ENCODE peak calls at places on chromosome 22, in five cellular contexts. Q is GM06990, S is choroid plexus epithelial cell, X is colonic mucosa, T is left ventricle myocardium inferior. V is an unnamed sample.

GRCh38 chr22:19488884-19489843 is 9.4 kb downstream of the CDC45 start:
- DNase-seq in Q (no peak), X (no peak), S (peak; percentile 71), T (no peak), V (no peak)

GRCh38 chr22:21044931-21045584 is 688 bp upstream of the LRRC74B start:
- DNase-seq in T (no peak), X (no peak), S (peak; percentile 89), Q (no peak), V (no peak)

GRCh38 chr22:50114221-50114981 is 24.6 kb downstream of the MOV10L1 start:
- DNase-seq in Q (no peak), X (no peak), S (peak; percentile 74), T (no peak), V (no peak)

GRCh38 chr22:21047730-21048129 is 2.0 kb downstream of the LRRC74B start:
- DNase-seq in X (no peak), T (no peak), S (no peak), Q (no peak), V (no peak)

GRCh38 chr22:24429411-24430365 is 2.3 kb downstream of the ADORA2A start:
- DNase-seq in Q (peak; percentile 57), T (peak; percentile 70), S (peak; percentile 36), X (no peak), V (peak; percentile 84)

GRCh38 chr22:37229805-37230672 is 14.0 kb downstream of the RAC2 start:
- DNase-seq in X (peak; percentile 58), T (peak; percentile 46), S (no peak), Q (peak; percentile 84), V (peak; percentile 89)

GRCh38 chr22:35616043-35616442 is 1.1 kb downstream of the MB start:
- DNase-seq in Q (no peak), T (no peak), S (no peak), X (no peak), V (no peak)

GRCh38 chr22:44735518-44736428 is 16.6 kb upstream of the ARHGAP8 start:
- DNase-seq in T (peak; percentile 74), X (peak; percentile 89), Q (peak; percentile 61), S (peak; percentile 55), V (peak; percentile 51)

GRCh38 chr22:35023692-35024363 is 42.1 kb upstream of the ISX start:
- DNase-seq in Q (peak; percentile 83), X (peak; percentile 87), S (peak; percentile 36), T (peak; percentile 57), V (peak; percentile 65)

GRCh38 chr22:44758970-44759365 is 6.6 kb downstream of the ARHGAP8 start:
- DNase-seq in T (no peak), S (no peak), X (no peak), Q (no peak), V (no peak)

GRCh38 chr22:50282361-50283144 is 12.4 kb upstream of the MAPK11 start:
- DNase-seq in S (peak; percentile 84), X (peak; percentile 77), T (no peak), Q (no peak), V (no peak)

GRCh38 chr22:40178417-40179409 is 988 bp downstream of the TNRC6B start:
- DNase-seq in X (peak; percentile 71), Q (peak; percentile 33), S (peak; percentile 54), T (peak; percentile 28), V (peak; percentile 62)

GRCh38 chr22:36180038-36180880 is 19.7 kb upstream of the APOL3 start:
- DNase-seq in S (peak; percentile 80), Q (no peak), T (peak; percentile 89), X (peak; percentile 85), V (peak; percentile 53)

DNA sequence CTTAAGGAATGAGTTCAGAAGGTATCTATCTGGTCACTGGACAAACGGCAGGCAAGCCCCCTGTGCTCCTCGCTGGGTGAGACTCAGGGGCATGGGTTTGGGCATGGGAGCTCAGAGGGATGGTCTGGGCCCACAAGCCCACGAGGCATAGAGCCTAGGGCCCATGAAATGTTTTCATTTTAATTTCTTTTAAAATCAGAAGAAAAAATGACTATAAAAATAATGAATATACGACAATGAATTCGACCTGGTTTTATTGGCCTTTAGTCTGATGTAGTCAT is 77.9 kb upstream of the WNT7B start:
- DNase-seq in S (no peak), X (no peak), Q (no peak), T (peak; percentile 18), V (no peak)
- H3K4me3 ChIP-seq in S (peak overlapping the region; percentile 69), X (peak overlapping the region; percentile 62), Q (peak overlapping the region; percentile 70), T (peak overlapping the region; percentile 84), V (peak overlapping the region; percentile 77)

DNA sequence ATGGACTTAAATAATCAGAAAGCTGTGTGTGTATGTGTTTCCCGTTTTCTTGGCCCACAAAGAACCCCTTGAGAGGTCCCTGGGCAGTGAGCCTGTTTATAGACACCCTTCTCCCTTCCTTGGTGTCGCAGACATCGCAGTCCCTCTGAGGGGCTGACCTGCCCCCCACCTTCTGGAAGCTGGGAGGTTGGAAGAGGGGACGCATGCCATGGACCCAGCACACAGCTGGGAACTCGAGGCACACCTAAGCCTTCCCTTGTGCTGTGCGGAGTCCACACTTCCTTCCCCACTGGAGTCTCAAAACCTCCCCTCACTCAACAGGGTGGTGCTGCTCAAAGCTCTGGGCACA is 514 bp upstream of the APOBEC3B start:
- DNase-seq in X (no peak), Q (peak; percentile 58), S (no peak), T (no peak), V (no peak)
- H3K4me3 ChIP-seq in X (no peak overlapping the region), Q (peak overlapping the region; percentile 62), S (no peak overlapping the region), T (peak overlapping the region; percentile 60), V (peak overlapping the region; percentile 94)

DNA sequence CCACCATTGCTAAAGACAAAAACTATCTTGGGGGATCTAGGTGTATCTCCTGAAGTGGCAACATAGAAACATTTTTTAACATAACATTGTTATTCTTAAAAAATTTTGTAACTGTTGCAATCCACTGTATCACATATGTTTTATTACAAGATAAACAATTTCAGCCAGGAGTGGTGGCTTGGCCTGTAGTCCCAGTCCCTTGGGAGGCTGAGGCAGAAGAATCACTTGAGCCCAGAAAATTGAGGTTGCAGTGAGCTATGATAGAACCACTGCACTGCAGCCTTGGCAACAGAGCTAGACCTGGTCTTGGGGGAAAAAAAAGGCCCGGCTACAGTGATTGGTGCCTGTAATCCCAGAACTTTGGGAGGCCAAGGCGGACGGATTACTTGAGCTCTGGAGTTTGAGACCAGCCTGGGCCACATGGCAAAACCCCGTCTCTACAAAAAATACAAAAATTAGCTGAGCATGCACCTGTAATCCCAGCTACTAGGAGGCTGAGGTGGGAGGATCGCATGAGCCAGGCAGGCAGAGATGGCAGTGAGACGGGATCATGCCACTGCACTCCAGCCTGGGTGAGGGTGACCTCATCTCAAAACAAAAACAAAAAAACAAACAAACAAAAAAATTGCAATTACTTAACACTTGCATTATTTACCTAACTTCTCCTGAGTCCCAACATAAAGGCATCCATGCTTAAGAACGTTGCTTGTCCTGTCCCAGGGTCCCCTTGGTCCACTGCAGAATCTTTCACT is 1.5 kb upstream of the DEPDC5 start:
- DNase-seq in T (no peak), S (no peak), Q (no peak), X (no peak), V (no peak)
- H3K4me3 ChIP-seq in T (no peak overlapping the region), S (no peak overlapping the region), Q (no peak overlapping the region), X (no peak overlapping the region), V (no peak overlapping the region)

GRCh38 chr22:22358686-22359085 is 114.1 kb downstream of the VPREB1 start:
- DNase-seq in Q (no peak), T (no peak), X (no peak), S (no peak), V (no peak)

GRCh38 chr22:22358136-22358535 is 113.5 kb downstream of the VPREB1 start:
- DNase-seq in T (no peak), S (no peak), X (no peak), Q (no peak), V (no peak)

GRCh38 chr22:22359465-22359864 is 114.9 kb downstream of the VPREB1 start:
- DNase-seq in S (no peak), X (no peak), Q (no peak), T (no peak), V (no peak)

GRCh38 chr22:22355233-22355834 is 110.7 kb downstream of the VPREB1 start:
- DNase-seq in T (no peak), S (no peak), Q (no peak), X (no peak), V (no peak)

DNA sequence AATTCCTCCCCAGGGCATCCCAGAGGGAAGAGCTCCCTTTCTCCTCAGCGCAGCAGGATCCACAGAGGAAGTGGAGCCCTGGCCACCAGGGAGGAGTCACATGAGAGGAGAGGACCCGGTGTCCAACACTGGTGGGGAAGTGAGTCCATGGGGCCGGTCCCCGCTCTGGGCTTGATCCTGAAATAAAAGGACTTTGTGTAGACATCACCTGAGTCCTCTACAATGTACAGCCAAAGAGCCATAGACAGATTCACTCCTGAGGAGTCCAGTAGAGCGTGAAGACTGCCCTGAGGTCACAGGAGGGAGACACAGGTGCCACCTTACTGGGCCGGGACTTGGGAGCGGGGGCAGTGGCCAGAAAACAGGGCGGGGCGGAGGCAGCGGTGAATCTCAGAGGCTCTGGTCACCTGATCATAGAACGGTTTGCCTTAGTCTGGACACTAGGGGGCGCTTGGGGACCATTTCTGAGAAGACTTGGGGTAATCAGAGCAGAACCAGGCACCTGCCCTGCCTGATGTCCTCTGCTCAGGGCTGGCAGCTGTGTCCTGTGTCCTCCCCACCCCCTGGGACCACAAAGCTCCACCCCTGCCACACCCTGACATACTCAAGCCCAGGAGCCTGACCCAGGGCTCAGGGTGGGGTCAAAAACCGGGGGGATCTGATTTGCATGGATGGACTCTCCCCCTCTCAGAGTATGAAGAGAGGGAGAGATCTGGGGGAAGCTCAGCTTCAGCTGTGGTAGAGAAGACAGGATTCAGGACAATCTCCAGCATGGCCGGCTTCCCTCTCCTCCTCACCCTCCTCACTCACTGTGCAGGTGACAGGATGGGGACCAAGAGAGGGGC is 112.7 kb downstream of the VPREB1 start:
- DNase-seq in S (peak; percentile 77), X (peak; percentile 86), Q (peak; percentile 88), T (peak; percentile 64), V (peak; percentile 93)
- H3K4me3 ChIP-seq in S (no peak overlapping the region), X (no peak overlapping the region), Q (no peak overlapping the region), T (no peak overlapping the region), V (peak overlapping the region; percentile 4)

DNA sequence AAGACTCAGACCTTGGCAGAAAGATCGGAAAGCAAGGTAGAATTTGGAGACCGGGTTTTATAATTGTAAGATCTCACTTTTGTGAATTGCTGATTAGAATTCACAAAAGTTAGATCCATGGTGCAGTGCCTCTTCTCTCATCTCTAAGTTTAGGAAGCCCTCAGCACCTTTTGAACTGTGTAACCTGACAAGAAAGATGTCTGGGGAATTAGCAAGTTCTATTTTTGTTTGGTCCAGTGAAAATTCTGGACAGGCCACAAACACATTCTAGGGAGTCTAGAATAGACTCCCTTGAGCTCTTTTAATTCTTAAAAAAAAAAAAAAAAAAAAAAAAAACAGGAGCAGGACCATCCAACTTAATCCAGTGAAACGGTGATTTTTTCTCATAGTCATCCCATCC is 66.1 kb downstream of the CECR2 start:
- DNase-seq in S (no peak), X (no peak), T (no peak), Q (no peak), V (no peak)
- H3K4me3 ChIP-seq in S (no peak overlapping the region), X (no peak overlapping the region), T (no peak overlapping the region), Q (no peak overlapping the region), V (no peak overlapping the region)

GRCh38 chr22:48580481-48580970 is 1247.1 kb downstream of the BRD1 start:
- DNase-seq in Q (no peak), S (no peak), X (no peak), T (no peak), V (no peak)
- H3K4me3 ChIP-seq in Q (no peak overlapping the region), S (no peak overlapping the region), X (no peak overlapping the region), T (no peak overlapping the region), V (no peak overlapping the region)

GRCh38 chr22:41687901-41688364 is 734 bp downstream of the SNU13 start:
- DNase-seq in Q (no peak), X (no peak), T (no peak), S (peak; percentile 40), V (peak; percentile 41)
- H3K4me3 ChIP-seq in Q (peak overlapping the region; percentile 88), X (peak overlapping the region; percentile 80), T (peak overlapping the region; percentile 82), S (peak overlapping the region; percentile 89), V (peak overlapping the region; percentile 69)

GRCh38 chr22:30252411-30253204 is 6.0 kb upstream of the LIF start:
- DNase-seq in Q (no peak), S (no peak), X (peak; percentile 76), T (no peak), V (no peak)
- H3K4me3 ChIP-seq in Q (no peak overlapping the region), S (no peak overlapping the region), X (no peak overlapping the region), T (peak overlapping the region; percentile 9), V (no peak overlapping the region)